ENCODE peak calls at places on chromosomes 1 and 21, in four cellular contexts. U is T follicular helper cell, G is SHP77, B is NCI-H774. C is an unnamed sample.

GRCh38 chr1:72946901-72947505 is 664.7 kb upstream of the NEGR1 start:
- DNase-seq in U (no peak), G (no peak), B (no peak), C (no peak)

GRCh38 chr1:57770236-57770635 is 346.4 kb upstream of the DAB1 start:
- DNase-seq in G (no peak), B (no peak), U (no peak), C (no peak)

GRCh38 chr21:33976082-33976979 is 60.7 kb upstream of the ATP5PO start:
- DNase-seq in G (peak), B (no peak), U (peak), C (peak)

GRCh38 chr1:239931341-239931740 is 160.3 kb upstream of the FMN2 start:
- DNase-seq in U (no peak), G (no peak), B (no peak), C (no peak)

GRCh38 chr1:39269791-39270342 is 65.4 kb downstream of the MACF1 start:
- DNase-seq in B (no peak), G (peak), U (no peak), C (peak)

GRCh38 chr1:54199151-54199764 is 572 bp downstream of the CYB5RL start:
- DNase-seq in U (no peak), B (no peak), G (no peak), C (peak)

GRCh38 chr1:174982971-174983689 is 16.6 kb upstream of the CACYBP start:
- DNase-seq in B (no peak), G (peak), U (no peak), C (peak)

GRCh38 chr1:181969902-181970301 is 91.6 kb downstream of the ZNF648 start:
- DNase-seq in U (no peak), B (no peak), G (no peak), C (no peak)

GRCh38 chr1:67460648-67461500 is 30.7 kb upstream of the SERBP1 start:
- DNase-seq in G (no peak), B (no peak), U (no peak), C (no peak)

GRCh38 chr21:32728455-32729237 is 833 bp upstream of the SYNJ1 start:
- DNase-seq in B (no peak), U (no peak), G (peak), C (no peak)

GRCh38 chr1:40673452-40673851 is 8.0 kb upstream of the RIMS3 start:
- DNase-seq in G (no peak), B (no peak), U (no peak), C (no peak)

GRCh38 chr1:47708658-47709301 is 270.9 kb downstream of the FOXD2 start:
- DNase-seq in G (no peak), U (no peak), B (peak), C (no peak)

GRCh38 chr1:91741301-91741700 is 144.7 kb downstream of the TGFBR3 start:
- DNase-seq in B (no peak), G (no peak), U (no peak), C (no peak)

GRCh38 chr1:212218911-212219310 is 66.3 kb upstream of the PPP2R5A start:
- DNase-seq in U (no peak), B (no peak), G (no peak), C (peak)

GRCh38 chr1:41908288-41908895 is 10.3 kb downstream of the HIVEP3 start:
- DNase-seq in B (no peak), U (no peak), G (no peak), C (no peak)